ENCODE peak calls at places on chromosomes 5 and 9, in ten cellular contexts. One of them, this sample, is unnamed.

GRCh38 chr9:109335929-109336328 is 15.1 kb upstream of the EPB41L4B start:
- DNase-seq in HT-29: no peak
- DNase-seq in cardiac fibroblast: no peak
- DNase-seq in AG09309: no peak
- DNase-seq in NCI-H510A: no peak
- DNase-seq in activated naive CD4-positive, alpha-beta T cell treated with anti-CD3 and anti-CD28 coated beads, Interleukin-2, amount 10 ng/mL, durations not matched to agents 7 days and 5 days: no peak
- DNase-seq in ACHN: no peak
- DNase-seq in HTR-8/SVneo: no peak
- DNase-seq in smooth muscle cell of the brain vasculature: no peak
- DNase-seq in left cardiac atrium: no peak
- DNase-seq in this sample: no peak

GRCh38 chr5:149801307-149801985 is 71.3 kb downstream of the PPARGC1B start:
- DNase-seq in HT-29: no peak
- DNase-seq in cardiac fibroblast: no peak
- DNase-seq in AG09309: no peak
- DNase-seq in NCI-H510A: no peak
- DNase-seq in activated naive CD4-positive, alpha-beta T cell treated with anti-CD3 and anti-CD28 coated beads, Interleukin-2, amount 10 ng/mL, durations not matched to agents 7 days and 5 days: no peak
- DNase-seq in ACHN: no peak
- DNase-seq in HTR-8/SVneo: no peak
- DNase-seq in smooth muscle cell of the brain vasculature: no peak
- DNase-seq in left cardiac atrium: no peak
- DNase-seq in this sample: no peak

GRCh38 chr5:74380193-74380592 is 260.3 kb downstream of the ENC1 start:
- DNase-seq in HT-29: peak
- DNase-seq in cardiac fibroblast: no peak
- DNase-seq in AG09309: no peak
- DNase-seq in NCI-H510A: no peak
- DNase-seq in activated naive CD4-positive, alpha-beta T cell treated with anti-CD3 and anti-CD28 coated beads, Interleukin-2, amount 10 ng/mL, durations not matched to agents 7 days and 5 days: no peak
- DNase-seq in ACHN: no peak
- DNase-seq in HTR-8/SVneo: no peak
- DNase-seq in smooth muscle cell of the brain vasculature: no peak
- DNase-seq in left cardiac atrium: no peak
- DNase-seq in this sample: no peak

GRCh38 chr9:10339152-10339551 is 273.6 kb downstream of the PTPRD start:
- DNase-seq in HT-29: no peak
- DNase-seq in cardiac fibroblast: no peak
- DNase-seq in AG09309: no peak
- DNase-seq in NCI-H510A: no peak
- DNase-seq in activated naive CD4-positive, alpha-beta T cell treated with anti-CD3 and anti-CD28 coated beads, Interleukin-2, amount 10 ng/mL, durations not matched to agents 7 days and 5 days: no peak
- DNase-seq in ACHN: no peak
- DNase-seq in HTR-8/SVneo: no peak
- DNase-seq in smooth muscle cell of the brain vasculature: no peak
- DNase-seq in left cardiac atrium: no peak
- DNase-seq in this sample: no peak

GRCh38 chr9:134376386-134377142 is 50.3 kb downstream of the RXRA start:
- DNase-seq in HT-29: no peak
- DNase-seq in cardiac fibroblast: no peak
- DNase-seq in AG09309: no peak
- DNase-seq in NCI-H510A: no peak
- DNase-seq in activated naive CD4-positive, alpha-beta T cell treated with anti-CD3 and anti-CD28 coated beads, Interleukin-2, amount 10 ng/mL, durations not matched to agents 7 days and 5 days: no peak
- DNase-seq in ACHN: no peak
- DNase-seq in HTR-8/SVneo: no peak
- DNase-seq in smooth muscle cell of the brain vasculature: no peak
- DNase-seq in left cardiac atrium: no peak
- DNase-seq in this sample: no peak

GRCh38 chr5:73376618-73377170 is 71.9 kb downstream of the FOXD1 start:
- DNase-seq in HT-29: no peak
- DNase-seq in cardiac fibroblast: peak
- DNase-seq in AG09309: no peak
- DNase-seq in NCI-H510A: no peak
- DNase-seq in activated naive CD4-positive, alpha-beta T cell treated with anti-CD3 and anti-CD28 coated beads, Interleukin-2, amount 10 ng/mL, durations not matched to agents 7 days and 5 days: no peak
- DNase-seq in ACHN: peak
- DNase-seq in HTR-8/SVneo: peak
- DNase-seq in smooth muscle cell of the brain vasculature: no peak
- DNase-seq in left cardiac atrium: no peak
- DNase-seq in this sample: no peak

GRCh38 chr9:70085241-70085640 is 41.6 kb downstream of the MAMDC2 start:
- DNase-seq in HT-29: peak
- DNase-seq in cardiac fibroblast: peak
- DNase-seq in AG09309: no peak
- DNase-seq in NCI-H510A: no peak
- DNase-seq in activated naive CD4-positive, alpha-beta T cell treated with anti-CD3 and anti-CD28 coated beads, Interleukin-2, amount 10 ng/mL, durations not matched to agents 7 days and 5 days: no peak
- DNase-seq in ACHN: peak
- DNase-seq in HTR-8/SVneo: peak
- DNase-seq in smooth muscle cell of the brain vasculature: no peak
- DNase-seq in left cardiac atrium: no peak
- DNase-seq in this sample: no peak

GRCh38 chr5:127586371-127586770 is 62.5 kb upstream of the CTXN3 start:
- DNase-seq in HT-29: no peak
- DNase-seq in cardiac fibroblast: no peak
- DNase-seq in AG09309: peak
- DNase-seq in NCI-H510A: no peak
- DNase-seq in activated naive CD4-positive, alpha-beta T cell treated with anti-CD3 and anti-CD28 coated beads, Interleukin-2, amount 10 ng/mL, durations not matched to agents 7 days and 5 days: no peak
- DNase-seq in ACHN: peak
- DNase-seq in HTR-8/SVneo: no peak
- DNase-seq in smooth muscle cell of the brain vasculature: no peak
- DNase-seq in left cardiac atrium: no peak
- DNase-seq in this sample: no peak

GRCh38 chr5:40334242-40334635 is 345.5 kb upstream of the PTGER4 start:
- DNase-seq in HT-29: no peak
- DNase-seq in cardiac fibroblast: no peak
- DNase-seq in AG09309: no peak
- DNase-seq in NCI-H510A: no peak
- DNase-seq in activated naive CD4-positive, alpha-beta T cell treated with anti-CD3 and anti-CD28 coated beads, Interleukin-2, amount 10 ng/mL, durations not matched to agents 7 days and 5 days: no peak
- DNase-seq in ACHN: no peak
- DNase-seq in HTR-8/SVneo: no peak
- DNase-seq in smooth muscle cell of the brain vasculature: no peak
- DNase-seq in left cardiac atrium: no peak
- DNase-seq in this sample: no peak

This sample was measured in fibroblast of the conjunctiva.